ENCODE peak calls at places on chromosomes 12 and 14, in four cellular contexts. One of them, this sample, is unnamed. For H3K4me1, the result is how much of the 10 kb centered on the place peaks cover.

GRCh38 chr14:20332386-20332945 is 613 bp downstream of the CCNB1IP1 start:
- DNase-seq in mesenchymal stem cell: peak
- DNase-seq in SJSA1: no peak
- DNase-seq in adrenal gland: peak
- DNase-seq in this sample: no peak

GRCh38 chr14:65852689-65853088 is 440.2 kb downstream of the FUT8 start:
- DNase-seq in mesenchymal stem cell: no peak
- DNase-seq in adrenal gland: no peak
- DNase-seq in SJSA1: no peak
- DNase-seq in this sample: no peak

GRCh38 chr12:117468016-117468415 is 106.6 kb upstream of the NOS1 start:
- DNase-seq in SJSA1: no peak
- DNase-seq in mesenchymal stem cell: no peak
- DNase-seq in adrenal gland: no peak
- DNase-seq in this sample: no peak

GRCh38 chr12:25518512-25518911 is 34.6 kb downstream of the LMNTD1 start:
- DNase-seq in SJSA1: no peak
- DNase-seq in mesenchymal stem cell: no peak
- DNase-seq in adrenal gland: no peak
- DNase-seq in this sample: peak

GRCh38 chr14:74018029-74018703 is 922 bp downstream of the ENTPD5 start:
- DNase-seq in mesenchymal stem cell: peak
- DNase-seq in SJSA1: no peak
- DNase-seq in adrenal gland: no peak
- DNase-seq in this sample: peak

GRCh38 chr12:40058721-40059190 is 47.1 kb downstream of the SLC2A13 start:
- DNase-seq in SJSA1: no peak
- DNase-seq in adrenal gland: peak
- DNase-seq in mesenchymal stem cell: peak
- DNase-seq in this sample: no peak

GRCh38 chr14:31360919-31361662 is 59.3 kb downstream of the HEATR5A start:
- DNase-seq in adrenal gland: no peak
- DNase-seq in SJSA1: peak
- DNase-seq in mesenchymal stem cell: peak
- DNase-seq in this sample: no peak

GRCh38 chr14:101705733-101706508 is 55.6 kb upstream of the PPP2R5C start:
- DNase-seq in SJSA1: no peak
- DNase-seq in adrenal gland: peak
- DNase-seq in mesenchymal stem cell: peak
- DNase-seq in this sample: no peak

GRCh38 chr12:94175763-94176660 is 27.6 kb downstream of the PLXNC1 start:
- DNase-seq in mesenchymal stem cell: peak
- DNase-seq in adrenal gland: no peak
- DNase-seq in SJSA1: no peak
- DNase-seq in this sample: no peak

GRCh38 chr12:81257952-81258551 is 180.2 kb downstream of the ACSS3 start:
- DNase-seq in SJSA1: peak
- DNase-seq in adrenal gland: no peak
- DNase-seq in mesenchymal stem cell: peak
- DNase-seq in this sample: no peak

GRCh38 chr14:39762576-39763401 is 330.6 kb upstream of the FBXO33 start:
- DNase-seq in mesenchymal stem cell: peak
- DNase-seq in adrenal gland: no peak
- DNase-seq in SJSA1: no peak
- DNase-seq in this sample: no peak

GRCh38 chr12:95484524-95484923 is 10.6 kb downstream of the METAP2 start:
- DNase-seq in mesenchymal stem cell: no peak
- DNase-seq in SJSA1: no peak
- DNase-seq in adrenal gland: no peak
- DNase-seq in this sample: no peak

GRCh38 chr12:1611775-1612174 is 17.3 kb upstream of the WNT5B start:
- DNase-seq in SJSA1: no peak
- DNase-seq in mesenchymal stem cell: peak
- DNase-seq in adrenal gland: no peak
- DNase-seq in this sample: no peak

GRCh38 chr14:80538633-80539375 is 327.5 kb upstream of the DIO2 start:
- DNase-seq in adrenal gland: no peak
- DNase-seq in SJSA1: no peak
- DNase-seq in mesenchymal stem cell: peak
- DNase-seq in this sample: no peak

GRCh38 chr14:54785778-54786160 is 116.9 kb downstream of the GCH1 start:
- DNase-seq in SJSA1: no peak
- DNase-seq in adrenal gland: no peak
- DNase-seq in mesenchymal stem cell: no peak
- DNase-seq in this sample: no peak

GRCh38 chr12:53518381-53518780 is 11.1 kb upstream of the NPFF start:
- DNase-seq in SJSA1: no peak
- DNase-seq in mesenchymal stem cell: no peak
- DNase-seq in adrenal gland: peak
- DNase-seq in this sample: no peak

GRCh38 chr14:96091149-96091693 is 52.1 kb downstream of the C14orf132 start:
- DNase-seq in mesenchymal stem cell: no peak
- DNase-seq in adrenal gland: no peak
- DNase-seq in SJSA1: no peak
- DNase-seq in this sample: no peak

GRCh38 chr12:48151103-48151771 is 6.1 kb downstream of the ASB8 start:
- DNase-seq in mesenchymal stem cell: no peak
- DNase-seq in adrenal gland: no peak
- DNase-seq in SJSA1: no peak
- DNase-seq in this sample: no peak

GRCh38 chr12:48105867-48106563 is at the start of gene SENP1:
- DNase-seq in mesenchymal stem cell: peak
- DNase-seq in SJSA1: peak
- DNase-seq in adrenal gland: peak
- DNase-seq in this sample: no peak

GRCh38 chr12:124686001-124686884 is 118.8 kb upstream of the NCOR2 start:
- DNase-seq in mesenchymal stem cell: peak
- DNase-seq in SJSA1: peak
- DNase-seq in adrenal gland: peak
- DNase-seq in this sample: peak

GRCh38 chr14:22926316-22926715 is 2.9 kb downstream of the PRMT5 start:
- DNase-seq in SJSA1: no peak
- DNase-seq in adrenal gland: no peak
- DNase-seq in mesenchymal stem cell: no peak
- DNase-seq in this sample: peak

GRCh38 chr12:105982022-105982421 is 156.7 kb downstream of the NUAK1 start:
- DNase-seq in mesenchymal stem cell: peak
- DNase-seq in adrenal gland: peak
- DNase-seq in SJSA1: no peak
- DNase-seq in this sample: no peak

GRCh38 chr12:44889162-44889561 is 13.0 kb upstream of the NELL2 start:
- DNase-seq in adrenal gland: no peak
- DNase-seq in mesenchymal stem cell: peak
- DNase-seq in SJSA1: no peak
- DNase-seq in this sample: no peak

GRCh38 chr14:38616959-38617358 is 361.1 kb upstream of the CLEC14A start:
- DNase-seq in mesenchymal stem cell: no peak
- DNase-seq in SJSA1: no peak
- DNase-seq in adrenal gland: no peak
- DNase-seq in this sample: no peak

GRCh38 chr12:39795481-39795880 is 175.9 kb upstream of the ABCD2 start:
- DNase-seq in SJSA1: no peak
- DNase-seq in adrenal gland: no peak
- DNase-seq in mesenchymal stem cell: no peak
- DNase-seq in this sample: no peak

GRCh38 chr14:28759658-28760313 is 6.8 kb upstream of the FOXG1 start:
- DNase-seq in mesenchymal stem cell: no peak
- DNase-seq in SJSA1: no peak
- DNase-seq in adrenal gland: no peak
- DNase-seq in this sample: no peak

GRCh38 chr12:28104893-28105864 is 85.1 kb upstream of the CCDC91 start:
- DNase-seq in SJSA1: no peak
- DNase-seq in adrenal gland: no peak
- DNase-seq in mesenchymal stem cell: peak
- DNase-seq in this sample: no peak

GRCh38 chr12:118374909-118375308 is 1.4 kb upstream of the SUDS3 start:
- DNase-seq in adrenal gland: no peak
- DNase-seq in SJSA1: no peak
- DNase-seq in mesenchymal stem cell: no peak
- DNase-seq in this sample: no peak

GRCh38 chr12:113325938-113326337 is 9.0 kb downstream of the SLC8B1 start:
- DNase-seq in SJSA1: no peak
- DNase-seq in adrenal gland: peak
- DNase-seq in mesenchymal stem cell: peak
- DNase-seq in this sample: no peak

GRCh38 chr14:78399316-78399889 is 229.2 kb downstream of the NRXN3 start:
- DNase-seq in adrenal gland: peak
- DNase-seq in SJSA1: no peak
- DNase-seq in mesenchymal stem cell: no peak
- DNase-seq in this sample: no peak

GRCh38 chr12:57813111-57813970 is 5.2 kb downstream of the AVIL start:
- DNase-seq in adrenal gland: no peak
- DNase-seq in mesenchymal stem cell: no peak
- DNase-seq in SJSA1: peak
- DNase-seq in this sample: no peak

DNA sequence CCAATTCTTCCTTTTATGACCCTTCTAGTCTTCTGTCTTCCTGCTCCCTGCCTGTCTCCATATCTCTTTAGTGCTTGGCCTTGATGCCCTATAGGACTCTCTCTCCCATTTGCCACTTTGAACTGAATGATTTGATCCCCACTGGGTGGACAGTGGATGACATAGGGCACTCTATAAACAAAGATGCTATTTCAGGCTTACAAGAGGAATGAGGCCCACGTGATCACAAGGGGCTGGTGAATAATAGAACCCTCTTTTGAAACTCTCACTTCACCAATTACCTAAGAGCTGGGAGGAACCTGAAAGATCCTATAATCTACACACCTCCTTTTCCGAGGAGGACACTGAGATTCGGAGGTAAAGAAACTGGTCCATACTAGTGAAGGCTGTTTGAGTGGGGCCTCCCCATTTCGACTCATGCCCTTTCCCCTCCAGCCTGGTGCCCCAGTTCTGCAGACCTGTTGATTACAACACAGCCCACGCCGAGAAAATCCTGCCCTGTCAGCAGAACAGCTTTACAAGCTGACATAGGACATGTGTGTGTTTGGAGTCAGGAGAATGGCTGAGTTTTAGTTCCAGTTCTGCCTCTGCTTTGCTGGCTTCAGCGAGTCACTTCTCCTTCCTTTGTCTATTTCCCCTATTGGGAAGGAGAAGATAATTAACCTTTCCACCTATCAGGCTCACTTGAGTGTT is 400.3 kb downstream of the ZFP36L1 start:
- DNase-seq in SJSA1: no peak
- DNase-seq in mesenchymal stem cell: peak
- DNase-seq in adrenal gland: peak
- DNase-seq in this sample: no peak
- H3K4me1 ChIP-seq in SJSA1: under half
- H3K4me1 ChIP-seq in mesenchymal stem cell: under half
- H3K4me1 ChIP-seq in adrenal gland: half or more
- H3K4me1 ChIP-seq in this sample: under half

DNA sequence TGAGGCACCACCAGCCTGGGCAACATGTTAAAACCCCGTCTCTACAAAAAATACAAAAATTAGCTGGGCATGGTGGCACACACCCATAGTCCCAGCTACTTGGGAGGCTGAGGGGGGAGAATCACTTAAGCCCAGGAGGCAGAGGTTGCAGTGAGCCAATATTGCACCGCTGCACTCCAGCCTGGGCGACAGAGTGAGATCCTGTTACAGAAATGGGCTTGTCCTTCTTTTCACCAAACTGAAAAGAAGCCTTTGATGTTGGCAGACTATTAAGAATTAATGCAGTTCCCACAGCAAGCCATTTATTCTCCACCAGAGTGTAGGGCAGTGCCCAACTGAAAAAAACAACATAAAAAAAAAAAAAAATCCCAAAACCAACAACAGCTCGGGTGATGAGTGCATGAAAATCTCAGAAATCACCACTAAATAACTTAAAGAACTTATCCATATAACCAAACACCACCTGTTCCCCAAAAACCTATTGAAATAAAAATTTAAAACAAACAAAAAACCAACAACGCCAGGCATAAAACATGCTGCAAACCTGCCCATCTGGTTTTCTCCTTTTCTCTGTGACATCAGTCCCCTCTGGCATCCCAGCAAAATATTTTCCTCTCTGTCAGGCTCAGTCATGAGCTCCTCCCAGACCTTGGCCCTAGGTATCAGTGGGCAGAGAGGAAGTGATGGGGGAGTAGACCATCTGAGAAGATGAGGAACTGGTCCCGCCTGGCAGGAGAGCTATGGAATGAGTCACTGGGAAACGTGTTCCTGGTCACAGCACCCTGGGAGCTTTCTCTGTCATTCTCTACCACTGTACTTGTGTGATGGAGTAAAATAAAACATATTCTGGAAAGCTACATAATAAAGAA is 4.8 kb upstream of the SRSF9 start:
- DNase-seq in mesenchymal stem cell: peak
- DNase-seq in SJSA1: no peak
- DNase-seq in adrenal gland: peak
- DNase-seq in this sample: peak
- H3K27ac ChIP-seq in mesenchymal stem cell: no peak
- H3K27ac ChIP-seq in SJSA1: no peak
- H3K27ac ChIP-seq in adrenal gland: peak
- H3K27ac ChIP-seq in this sample: peak

DNA sequence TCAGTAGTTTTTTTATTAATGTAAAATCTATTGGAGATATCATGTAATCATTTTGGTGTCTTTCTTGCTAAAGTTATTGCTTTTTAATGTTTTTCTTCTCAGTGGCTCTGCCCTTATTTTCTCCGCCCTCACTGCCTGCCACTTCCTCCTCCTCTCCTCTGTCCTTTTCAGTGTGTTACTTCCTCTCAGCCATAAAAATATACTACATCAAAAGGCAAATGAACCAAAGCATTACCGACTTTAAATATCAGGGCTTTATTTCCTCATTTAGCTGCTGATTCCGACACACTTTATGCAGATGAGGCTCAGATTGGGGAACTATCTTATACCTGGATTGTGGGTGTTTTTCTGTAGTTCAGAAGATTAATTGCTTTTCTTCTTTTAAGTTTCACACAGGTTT is 118.1 kb downstream of the CMAS start:
- DNase-seq in SJSA1: no peak
- DNase-seq in adrenal gland: no peak
- DNase-seq in mesenchymal stem cell: no peak
- DNase-seq in this sample: no peak
- H3K4me3 ChIP-seq in SJSA1: no peak
- H3K4me3 ChIP-seq in adrenal gland: no peak
- H3K4me3 ChIP-seq in mesenchymal stem cell: no peak
- H3K4me3 ChIP-seq in this sample: no peak

DNA sequence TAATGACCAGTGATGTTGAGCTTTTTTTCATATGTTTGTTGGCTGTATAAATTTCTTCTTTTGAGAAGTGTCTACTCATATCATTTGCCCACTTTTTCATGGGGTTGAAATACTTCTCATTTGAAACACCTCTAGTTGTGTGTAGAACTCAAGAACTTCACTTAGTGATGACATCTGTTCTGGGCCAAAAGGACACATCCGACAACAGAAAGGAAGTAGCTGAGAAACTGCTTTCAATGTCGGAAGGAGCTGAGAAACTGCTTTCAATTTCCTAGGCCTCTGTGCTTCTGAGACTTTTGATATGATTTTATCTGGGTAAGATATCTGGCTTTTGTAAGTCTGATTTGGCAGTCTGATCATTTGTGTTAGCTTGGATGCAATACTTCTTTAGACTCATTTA is 635.3 kb downstream of the TMTC2 start:
- DNase-seq in adrenal gland: no peak
- DNase-seq in SJSA1: no peak
- DNase-seq in mesenchymal stem cell: no peak
- DNase-seq in this sample: no peak
- H3K4me1 ChIP-seq in adrenal gland: under half
- H3K4me1 ChIP-seq in SJSA1: under half
- H3K4me1 ChIP-seq in mesenchymal stem cell: under half
- H3K4me1 ChIP-seq in this sample: under half

GRCh38 chr12:50581226-50582184 is 76.7 kb downstream of the DIP2B start:
- DNase-seq in mesenchymal stem cell: peak
- DNase-seq in SJSA1: peak
- DNase-seq in adrenal gland: peak
- DNase-seq in this sample: no peak
- H3K27ac ChIP-seq in mesenchymal stem cell: peak
- H3K27ac ChIP-seq in SJSA1: no peak
- H3K27ac ChIP-seq in adrenal gland: peak
- H3K27ac ChIP-seq in this sample: peak